ENCODE peak calls at places on chromosome 5, in seven cellular contexts. One of them, this sample, is unnamed.

GRCh38 chr5:113663879-113664278 is 150.4 kb downstream of the YTHDC2 start:
- DNase-seq in stimulated activated CD4-positive, alpha-beta T cell treated with anti-CD3 and anti-CD28 coated beads, Interleukin-15, amount 100 ng/mL, for 1 hour: no peak
- DNase-seq in AG10803: peak; percentile 31
- DNase-seq in NCI-H2081: no peak
- DNase-seq in psoas muscle: no peak
- DNase-seq in non-pigmented ciliary epithelial cell: no peak
- DNase-seq in CD4-positive, CD25-positive, alpha-beta regulatory T cell: no peak
- DNase-seq in this sample: peak; percentile 48

GRCh38 chr5:51902512-51902911 is 519.3 kb downstream of the ISL1 start:
- DNase-seq in stimulated activated CD4-positive, alpha-beta T cell treated with anti-CD3 and anti-CD28 coated beads, Interleukin-15, amount 100 ng/mL, for 1 hour: no peak
- DNase-seq in AG10803: no peak
- DNase-seq in NCI-H2081: no peak
- DNase-seq in psoas muscle: no peak
- DNase-seq in non-pigmented ciliary epithelial cell: no peak
- DNase-seq in CD4-positive, CD25-positive, alpha-beta regulatory T cell: no peak
- DNase-seq in this sample: no peak

GRCh38 chr5:127999909-128000308 is 83.7 kb upstream of the SLC12A2 start:
- DNase-seq in stimulated activated CD4-positive, alpha-beta T cell treated with anti-CD3 and anti-CD28 coated beads, Interleukin-15, amount 100 ng/mL, for 1 hour: no peak
- DNase-seq in AG10803: no peak
- DNase-seq in NCI-H2081: no peak
- DNase-seq in psoas muscle: no peak
- DNase-seq in non-pigmented ciliary epithelial cell: no peak
- DNase-seq in CD4-positive, CD25-positive, alpha-beta regulatory T cell: no peak
- DNase-seq in this sample: no peak

GRCh38 chr5:59276886-59277514 is 616.5 kb downstream of the PDE4D start:
- DNase-seq in stimulated activated CD4-positive, alpha-beta T cell treated with anti-CD3 and anti-CD28 coated beads, Interleukin-15, amount 100 ng/mL, for 1 hour: no peak
- DNase-seq in AG10803: no peak
- DNase-seq in NCI-H2081: no peak
- DNase-seq in psoas muscle: no peak
- DNase-seq in non-pigmented ciliary epithelial cell: no peak
- DNase-seq in CD4-positive, CD25-positive, alpha-beta regulatory T cell: no peak
- DNase-seq in this sample: peak; percentile 32

GRCh38 chr5:172102913-172103629 is 85.0 kb downstream of the STK10 start:
- DNase-seq in stimulated activated CD4-positive, alpha-beta T cell treated with anti-CD3 and anti-CD28 coated beads, Interleukin-15, amount 100 ng/mL, for 1 hour: no peak
- DNase-seq in AG10803: peak; percentile 95
- DNase-seq in NCI-H2081: no peak
- DNase-seq in psoas muscle: peak; percentile 80
- DNase-seq in non-pigmented ciliary epithelial cell: peak; percentile 95
- DNase-seq in CD4-positive, CD25-positive, alpha-beta regulatory T cell: no peak
- DNase-seq in this sample: peak; percentile 98

GRCh38 chr5:177403194-177403825 is 2.8 kb upstream of the PFN3 start:
- DNase-seq in stimulated activated CD4-positive, alpha-beta T cell treated with anti-CD3 and anti-CD28 coated beads, Interleukin-15, amount 100 ng/mL, for 1 hour: peak; percentile 30
- DNase-seq in AG10803: no peak
- DNase-seq in NCI-H2081: peak; percentile 46
- DNase-seq in psoas muscle: peak; percentile 28
- DNase-seq in non-pigmented ciliary epithelial cell: no peak
- DNase-seq in CD4-positive, CD25-positive, alpha-beta regulatory T cell: peak; percentile 58
- DNase-seq in this sample: peak; percentile 62

GRCh38 chr5:52419357-52419756 is 368.4 kb upstream of the ITGA1 start:
- DNase-seq in stimulated activated CD4-positive, alpha-beta T cell treated with anti-CD3 and anti-CD28 coated beads, Interleukin-15, amount 100 ng/mL, for 1 hour: no peak
- DNase-seq in AG10803: no peak
- DNase-seq in NCI-H2081: no peak
- DNase-seq in psoas muscle: no peak
- DNase-seq in non-pigmented ciliary epithelial cell: no peak
- DNase-seq in CD4-positive, CD25-positive, alpha-beta regulatory T cell: no peak
- DNase-seq in this sample: no peak

GRCh38 chr5:145991044-145991575 is 54.7 kb downstream of the SH3RF2 start:
- DNase-seq in stimulated activated CD4-positive, alpha-beta T cell treated with anti-CD3 and anti-CD28 coated beads, Interleukin-15, amount 100 ng/mL, for 1 hour: no peak
- DNase-seq in AG10803: peak; percentile 64
- DNase-seq in NCI-H2081: no peak
- DNase-seq in psoas muscle: no peak
- DNase-seq in non-pigmented ciliary epithelial cell: no peak
- DNase-seq in CD4-positive, CD25-positive, alpha-beta regulatory T cell: no peak
- DNase-seq in this sample: peak; percentile 23

GRCh38 chr5:4514067-4514648 is 626.0 kb upstream of the ADAMTS16 start:
- DNase-seq in stimulated activated CD4-positive, alpha-beta T cell treated with anti-CD3 and anti-CD28 coated beads, Interleukin-15, amount 100 ng/mL, for 1 hour: no peak
- DNase-seq in AG10803: no peak
- DNase-seq in NCI-H2081: peak; percentile 14
- DNase-seq in psoas muscle: no peak
- DNase-seq in non-pigmented ciliary epithelial cell: no peak
- DNase-seq in CD4-positive, CD25-positive, alpha-beta regulatory T cell: no peak
- DNase-seq in this sample: peak; percentile 83

GRCh38 chr5:159345861-159346260 is 15.6 kb upstream of the IL12B start:
- DNase-seq in stimulated activated CD4-positive, alpha-beta T cell treated with anti-CD3 and anti-CD28 coated beads, Interleukin-15, amount 100 ng/mL, for 1 hour: no peak
- DNase-seq in AG10803: no peak
- DNase-seq in NCI-H2081: no peak
- DNase-seq in psoas muscle: no peak
- DNase-seq in non-pigmented ciliary epithelial cell: no peak
- DNase-seq in CD4-positive, CD25-positive, alpha-beta regulatory T cell: no peak
- DNase-seq in this sample: no peak

GRCh38 chr5:147098233-147098790 is 136.5 kb upstream of the STK32A start:
- DNase-seq in stimulated activated CD4-positive, alpha-beta T cell treated with anti-CD3 and anti-CD28 coated beads, Interleukin-15, amount 100 ng/mL, for 1 hour: no peak
- DNase-seq in AG10803: peak; percentile 51
- DNase-seq in NCI-H2081: no peak
- DNase-seq in psoas muscle: no peak
- DNase-seq in non-pigmented ciliary epithelial cell: no peak
- DNase-seq in CD4-positive, CD25-positive, alpha-beta regulatory T cell: no peak
- DNase-seq in this sample: peak; percentile 71

This sample was measured in Daoy.